ENCODE peak calls at places on chromosomes 3 and 15, in ten cellular contexts. One of them, this sample, is unnamed.

GRCh38 chr3:115710799-115711198 is 87.5 kb downstream of the GAP43 start:
- DNase-seq in K562: no peak
- DNase-seq in PC-3: no peak
- DNase-seq in OCI-LY7: no peak
- DNase-seq in H9: no peak
- DNase-seq in HepG2: no peak
- DNase-seq in endothelial cell of umbilical vein: no peak
- DNase-seq in neural progenitor cell: no peak
- DNase-seq in GM12878: no peak
- DNase-seq in GM23248: peak; percentile 49
- DNase-seq in this sample: no peak

GRCh38 chr15:22811640-22812039 is 25.2 kb downstream of the NIPA1 start:
- DNase-seq in OCI-LY7: peak; percentile 27
- DNase-seq in endothelial cell of umbilical vein: no peak
- DNase-seq in GM23248: peak; percentile 30
- DNase-seq in HepG2: peak; percentile 39
- DNase-seq in H9: peak; percentile 64
- DNase-seq in neural progenitor cell: peak; percentile 54
- DNase-seq in PC-3: peak; percentile 59
- DNase-seq in K562: no peak
- DNase-seq in GM12878: no peak
- DNase-seq in this sample: no peak

GRCh38 chr3:127411083-127411727 is 123.4 kb upstream of the PRR20G start:
- DNase-seq in neural progenitor cell: no peak
- DNase-seq in GM23248: no peak
- DNase-seq in HepG2: no peak
- DNase-seq in PC-3: no peak
- DNase-seq in K562: peak; percentile 71
- DNase-seq in endothelial cell of umbilical vein: no peak
- DNase-seq in OCI-LY7: no peak
- DNase-seq in H9: peak; percentile 44
- DNase-seq in GM12878: no peak
- DNase-seq in this sample: no peak

GRCh38 chr15:51536965-51537574 is 85.5 kb downstream of the DMXL2 start:
- DNase-seq in PC-3: peak; percentile 33
- DNase-seq in HepG2: peak; percentile 3
- DNase-seq in GM23248: peak; percentile 56
- DNase-seq in GM12878: no peak
- DNase-seq in OCI-LY7: peak; percentile 8
- DNase-seq in K562: peak; percentile 50
- DNase-seq in endothelial cell of umbilical vein: peak; percentile 31
- DNase-seq in H9: no peak
- DNase-seq in neural progenitor cell: peak; percentile 8
- DNase-seq in this sample: peak; percentile 18

GRCh38 chr3:150286390-150287147 is 121.5 kb upstream of the TSC22D2 start:
- DNase-seq in H9: no peak
- DNase-seq in PC-3: peak; percentile 80
- DNase-seq in GM23248: peak; percentile 56
- DNase-seq in GM12878: peak; percentile 15
- DNase-seq in endothelial cell of umbilical vein: peak; percentile 68
- DNase-seq in K562: peak; percentile 63
- DNase-seq in OCI-LY7: peak; percentile 59
- DNase-seq in HepG2: peak; percentile 44
- DNase-seq in neural progenitor cell: peak; percentile 64
- DNase-seq in this sample: peak; percentile 67

GRCh38 chr15:55060831-55061230 is 135.9 kb downstream of the RSL24D1 start:
- DNase-seq in PC-3: no peak
- DNase-seq in K562: no peak
- DNase-seq in HepG2: no peak
- DNase-seq in neural progenitor cell: no peak
- DNase-seq in H9: no peak
- DNase-seq in endothelial cell of umbilical vein: no peak
- DNase-seq in OCI-LY7: no peak
- DNase-seq in GM12878: no peak
- DNase-seq in GM23248: no peak
- DNase-seq in this sample: no peak

GRCh38 chr3:95407709-95408463 is 1345.0 kb downstream of the NSUN3 start:
- DNase-seq in H9: peak; percentile 80
- DNase-seq in neural progenitor cell: no peak
- DNase-seq in OCI-LY7: no peak
- DNase-seq in GM12878: no peak
- DNase-seq in HepG2: no peak
- DNase-seq in PC-3: no peak
- DNase-seq in GM23248: no peak
- DNase-seq in endothelial cell of umbilical vein: no peak
- DNase-seq in K562: no peak
- DNase-seq in this sample: peak; percentile 24

GRCh38 chr15:81297147-81297572 is 26.8 kb downstream of the STARD5 start:
- DNase-seq in HepG2: no peak
- DNase-seq in K562: no peak
- DNase-seq in H9: no peak
- DNase-seq in GM23248: peak; percentile 76
- DNase-seq in endothelial cell of umbilical vein: no peak
- DNase-seq in neural progenitor cell: no peak
- DNase-seq in OCI-LY7: no peak
- DNase-seq in PC-3: peak; percentile 95
- DNase-seq in GM12878: no peak
- DNase-seq in this sample: no peak

DNA sequence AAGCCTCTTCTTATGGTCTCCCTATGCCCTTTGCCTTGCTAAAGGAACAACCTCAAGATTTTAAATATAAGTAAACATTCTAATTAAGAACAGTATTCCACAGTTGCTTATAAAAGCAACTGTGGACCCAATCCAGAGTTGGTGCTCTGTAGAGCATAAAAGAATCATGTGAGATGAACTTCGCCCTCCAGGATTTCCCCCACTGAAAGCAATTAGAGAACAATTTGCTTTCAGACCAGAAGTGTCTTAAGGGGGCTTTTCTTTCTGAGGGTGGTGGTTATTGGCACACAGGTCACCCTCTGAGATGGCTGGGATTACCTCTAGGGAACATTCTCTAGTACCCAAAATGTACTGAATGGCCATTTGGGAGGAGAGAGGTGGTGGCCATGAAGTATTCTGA is 10.6 kb downstream of the ZNF592 start:
- DNase-seq in OCI-LY7: no peak
- DNase-seq in HepG2: no peak
- DNase-seq in GM12878: no peak
- DNase-seq in K562: no peak
- DNase-seq in endothelial cell of umbilical vein: no peak
- DNase-seq in H9: no peak
- DNase-seq in PC-3: no peak
- DNase-seq in neural progenitor cell: no peak
- DNase-seq in GM23248: no peak
- DNase-seq in this sample: no peak
- H4K20me1 ChIP-seq in OCI-LY7: peaks cover 45% of the 10 kb centered on the region
- H4K20me1 ChIP-seq in HepG2: peaks cover 23% of the 10 kb centered on the region
- H4K20me1 ChIP-seq in GM12878: peaks cover 5% of the 10 kb centered on the region
- H4K20me1 ChIP-seq in K562: peaks cover 37% of the 10 kb centered on the region
- H4K20me1 ChIP-seq in endothelial cell of umbilical vein: peaks cover 10% of the 10 kb centered on the region
- H4K20me1 ChIP-seq in H9: no peaks in the 10 kb centered on the region
- H4K20me1 ChIP-seq in PC-3: peaks cover 39% of the 10 kb centered on the region
- H4K20me1 ChIP-seq in neural progenitor cell: peaks cover 76% of the 10 kb centered on the region
- H4K20me1 ChIP-seq in GM23248: peaks cover 29% of the 10 kb centered on the region
- H4K20me1 ChIP-seq in this sample: peaks cover 48% of the 10 kb centered on the region

GRCh38 chr15:67089218-67090193 is 24.1 kb downstream of the SMAD3 start:
- DNase-seq in GM12878: no peak
- DNase-seq in neural progenitor cell: no peak
- DNase-seq in PC-3: peak; percentile 71
- DNase-seq in GM23248: peak; percentile 76
- DNase-seq in H9: no peak
- DNase-seq in endothelial cell of umbilical vein: peak; percentile 90
- DNase-seq in HepG2: no peak
- DNase-seq in OCI-LY7: no peak
- DNase-seq in K562: peak; percentile 50
- DNase-seq in this sample: no peak

GRCh38 chr15:67091966-67092677 is 26.7 kb downstream of the SMAD3 start:
- DNase-seq in PC-3: no peak
- DNase-seq in K562: no peak
- DNase-seq in GM23248: no peak
- DNase-seq in endothelial cell of umbilical vein: no peak
- DNase-seq in HepG2: no peak
- DNase-seq in GM12878: no peak
- DNase-seq in OCI-LY7: no peak
- DNase-seq in H9: no peak
- DNase-seq in neural progenitor cell: peak; percentile 50
- DNase-seq in this sample: no peak

GRCh38 chr15:67091073-67091965 is 25.9 kb downstream of the SMAD3 start:
- DNase-seq in OCI-LY7: no peak
- DNase-seq in H9: no peak
- DNase-seq in K562: peak; percentile 85
- DNase-seq in GM23248: peak; percentile 60
- DNase-seq in GM12878: peak; percentile 80
- DNase-seq in endothelial cell of umbilical vein: peak; percentile 99
- DNase-seq in HepG2: no peak
- DNase-seq in PC-3: peak; percentile 95
- DNase-seq in neural progenitor cell: no peak
- DNase-seq in this sample: peak; percentile 55

GRCh38 chr15:67092726-67093125 is 27.3 kb downstream of the SMAD3 start:
- DNase-seq in H9: no peak
- DNase-seq in OCI-LY7: no peak
- DNase-seq in endothelial cell of umbilical vein: no peak
- DNase-seq in HepG2: no peak
- DNase-seq in neural progenitor cell: no peak
- DNase-seq in GM23248: no peak
- DNase-seq in GM12878: no peak
- DNase-seq in PC-3: no peak
- DNase-seq in K562: no peak
- DNase-seq in this sample: no peak

GRCh38 chr15:67090297-67091072 is 25.1 kb downstream of the SMAD3 start:
- DNase-seq in OCI-LY7: no peak
- DNase-seq in neural progenitor cell: no peak
- DNase-seq in endothelial cell of umbilical vein: no peak
- DNase-seq in K562: no peak
- DNase-seq in HepG2: no peak
- DNase-seq in PC-3: no peak
- DNase-seq in GM12878: no peak
- DNase-seq in GM23248: peak; percentile 37
- DNase-seq in H9: no peak
- DNase-seq in this sample: no peak
- H4K20me1 ChIP-seq in OCI-LY7: no peaks in the 10 kb centered on the region
- H4K20me1 ChIP-seq in neural progenitor cell: peaks cover 62% of the 10 kb centered on the region
- H4K20me1 ChIP-seq in endothelial cell of umbilical vein: peaks cover 2% of the 10 kb centered on the region
- H4K20me1 ChIP-seq in K562: no peaks in the 10 kb centered on the region
- H4K20me1 ChIP-seq in HepG2: peaks cover 72% of the 10 kb centered on the region
- H4K20me1 ChIP-seq in PC-3: peaks cover 4% of the 10 kb centered on the region
- H4K20me1 ChIP-seq in GM12878: no peaks in the 10 kb centered on the region
- H4K20me1 ChIP-seq in GM23248: no peaks in the 10 kb centered on the region
- H4K20me1 ChIP-seq in H9: no peaks in the 10 kb centered on the region
- H4K20me1 ChIP-seq in this sample: no peaks in the 10 kb centered on the region

DNA sequence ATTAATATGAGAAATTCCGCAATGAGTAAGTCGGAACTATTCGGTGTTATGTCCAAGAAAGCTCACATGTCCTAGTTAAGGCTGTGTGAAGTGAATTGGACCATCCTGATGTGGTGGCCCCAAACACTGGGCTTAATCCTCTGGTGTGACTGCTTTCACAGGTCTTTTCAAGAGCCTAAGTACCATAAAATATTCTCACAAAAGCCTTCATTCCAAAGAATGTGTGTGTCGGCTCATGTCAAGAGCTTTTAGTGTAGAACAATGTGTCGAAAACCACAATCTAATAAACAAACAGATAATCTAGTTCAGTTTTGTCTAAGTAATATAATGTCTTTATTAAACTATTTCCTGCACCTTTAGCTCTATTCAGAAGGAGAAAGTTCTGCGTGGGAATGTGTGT is 311.4 kb downstream of the LPP start:
- DNase-seq in GM12878: no peak
- DNase-seq in OCI-LY7: no peak
- DNase-seq in neural progenitor cell: peak; percentile 32
- DNase-seq in K562: no peak
- DNase-seq in GM23248: no peak
- DNase-seq in PC-3: no peak
- DNase-seq in endothelial cell of umbilical vein: no peak
- DNase-seq in HepG2: no peak
- DNase-seq in H9: no peak
- DNase-seq in this sample: no peak
- H4K20me1 ChIP-seq in GM12878: no peaks in the 10 kb centered on the region
- H4K20me1 ChIP-seq in OCI-LY7: no peaks in the 10 kb centered on the region
- H4K20me1 ChIP-seq in neural progenitor cell: no peaks in the 10 kb centered on the region
- H4K20me1 ChIP-seq in K562: no peaks in the 10 kb centered on the region
- H4K20me1 ChIP-seq in GM23248: no peaks in the 10 kb centered on the region
- H4K20me1 ChIP-seq in PC-3: no peaks in the 10 kb centered on the region
- H4K20me1 ChIP-seq in endothelial cell of umbilical vein: no peaks in the 10 kb centered on the region
- H4K20me1 ChIP-seq in HepG2: no peaks in the 10 kb centered on the region
- H4K20me1 ChIP-seq in H9: no peaks in the 10 kb centered on the region
- H4K20me1 ChIP-seq in this sample: no peaks in the 10 kb centered on the region

GRCh38 chr15:38252481-38253311 is at the start of gene SPRED1:
- DNase-seq in OCI-LY7: peak; percentile 42
- DNase-seq in GM12878: no peak
- DNase-seq in PC-3: peak; percentile 53
- DNase-seq in GM23248: peak; percentile 88
- DNase-seq in HepG2: peak; percentile 14
- DNase-seq in endothelial cell of umbilical vein: peak; percentile 69
- DNase-seq in K562: peak; percentile 39
- DNase-seq in H9: peak; percentile 50
- DNase-seq in neural progenitor cell: peak; percentile 86
- DNase-seq in this sample: peak; percentile 19

GRCh38 chr15:38253448-38253847 is 812 bp downstream of the SPRED1 start:
- DNase-seq in K562: peak; percentile 16
- DNase-seq in H9: no peak
- DNase-seq in PC-3: peak; percentile 82
- DNase-seq in OCI-LY7: peak; percentile 18
- DNase-seq in neural progenitor cell: peak; percentile 42
- DNase-seq in endothelial cell of umbilical vein: peak; percentile 41
- DNase-seq in HepG2: no peak
- DNase-seq in GM12878: no peak
- DNase-seq in GM23248: peak; percentile 84
- DNase-seq in this sample: no peak

GRCh38 chr15:38254065-38254883 is 1.6 kb downstream of the SPRED1 start:
- DNase-seq in GM23248: peak; percentile 77
- DNase-seq in OCI-LY7: peak; percentile 86
- DNase-seq in H9: no peak
- DNase-seq in neural progenitor cell: peak; percentile 53
- DNase-seq in endothelial cell of umbilical vein: peak; percentile 75
- DNase-seq in PC-3: peak; percentile 67
- DNase-seq in GM12878: peak; percentile 39
- DNase-seq in HepG2: peak; percentile 69
- DNase-seq in K562: peak; percentile 51
- DNase-seq in this sample: peak; percentile 78

GRCh38 chr15:38257676-38258075 is 5.0 kb downstream of the SPRED1 start:
- DNase-seq in K562: no peak
- DNase-seq in H9: no peak
- DNase-seq in endothelial cell of umbilical vein: no peak
- DNase-seq in PC-3: no peak
- DNase-seq in neural progenitor cell: no peak
- DNase-seq in GM12878: no peak
- DNase-seq in GM23248: no peak
- DNase-seq in OCI-LY7: no peak
- DNase-seq in HepG2: no peak
- DNase-seq in this sample: no peak

DNA sequence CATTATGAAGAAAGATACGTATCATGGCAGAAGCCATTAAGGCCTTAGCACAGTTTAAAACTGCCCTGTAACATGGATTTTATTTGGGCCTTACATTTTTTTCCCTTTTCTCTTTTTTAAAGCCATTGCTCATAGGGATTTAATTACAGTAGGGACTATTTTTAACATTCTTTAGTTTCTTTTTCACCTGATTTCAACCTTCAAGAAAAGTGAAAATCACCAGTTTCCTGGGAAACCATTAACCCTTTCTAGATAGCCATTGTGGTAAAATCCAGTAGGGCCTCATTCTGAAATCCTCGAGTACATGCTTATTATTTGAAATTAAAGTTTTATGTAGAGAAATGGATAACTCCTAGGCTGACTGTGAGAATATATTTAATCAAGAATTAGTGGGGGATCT is 3.1 kb downstream of the SPRED1 start:
- DNase-seq in PC-3: no peak
- DNase-seq in OCI-LY7: no peak
- DNase-seq in HepG2: no peak
- DNase-seq in GM23248: peak; percentile 40
- DNase-seq in H9: no peak
- DNase-seq in K562: no peak
- DNase-seq in neural progenitor cell: no peak
- DNase-seq in GM12878: no peak
- DNase-seq in endothelial cell of umbilical vein: no peak
- DNase-seq in this sample: no peak
- H4K20me1 ChIP-seq in PC-3: peaks cover 66% of the 10 kb centered on the region
- H4K20me1 ChIP-seq in OCI-LY7: peaks cover 19% of the 10 kb centered on the region
- H4K20me1 ChIP-seq in HepG2: peaks cover 36% of the 10 kb centered on the region
- H4K20me1 ChIP-seq in GM23248: peaks cover 6% of the 10 kb centered on the region
- H4K20me1 ChIP-seq in H9: no peaks in the 10 kb centered on the region
- H4K20me1 ChIP-seq in K562: no peaks in the 10 kb centered on the region
- H4K20me1 ChIP-seq in neural progenitor cell: peaks cover 79% of the 10 kb centered on the region
- H4K20me1 ChIP-seq in GM12878: no peaks in the 10 kb centered on the region
- H4K20me1 ChIP-seq in endothelial cell of umbilical vein: peaks cover 7% of the 10 kb centered on the region
- H4K20me1 ChIP-seq in this sample: peaks cover 29% of the 10 kb centered on the region